ENCODE peak calls at places on chromosomes 12 and 14, in six cellular contexts. Q is left ventricle myocardium inferior, G is body of pancreas, K is adrenal gland, R is transverse colon, P is IMR-90. T is an unnamed sample.

GRCh38 chr12:69348162-69348938 is at the start of gene LYZ:
- DNase-seq in Q (no peak), G (no peak), K (no peak), R (peak; percentile 20), P (no peak), T (no peak)

GRCh38 chr14:55102141-55102547 is 26.9 kb upstream of the LGALS3 start:
- DNase-seq in Q (peak; percentile 73), G (peak; percentile 78), K (peak; percentile 72), R (peak; percentile 77), P (peak; percentile 96), T (no peak)

GRCh38 chr12:25997401-25997973 is 39.0 kb downstream of the RASSF8 start:
- DNase-seq in Q (no peak), G (no peak), K (no peak), R (no peak), P (peak; percentile 93), T (no peak)

GRCh38 chr12:130465626-130466025 is 127.9 kb downstream of the PIWIL1 start:
- DNase-seq in Q (no peak), G (no peak), K (no peak), R (no peak), P (no peak), T (no peak)

GRCh38 chr14:96639550-96639949 is 137.4 kb downstream of the PAPOLA start:
- DNase-seq in Q (no peak), G (no peak), K (no peak), R (no peak), P (no peak), T (no peak)

GRCh38 chr14:74065746-74066575 is 18.3 kb downstream of the ALDH6A1 start:
- DNase-seq in Q (no peak), G (no peak), K (no peak), R (no peak), P (peak; percentile 78), T (no peak)

GRCh38 chr12:92185052-92185451 is 39.4 kb upstream of the BTG1 start:
- DNase-seq in Q (no peak), G (no peak), K (no peak), R (no peak), P (no peak), T (no peak)

GRCh38 chr12:642633-643477 is 20.4 kb downstream of the NINJ2 start:
- DNase-seq in Q (peak; percentile 82), G (peak; percentile 80), K (peak; percentile 78), R (peak; percentile 84), P (peak; percentile 34), T (peak; percentile 74)

GRCh38 chr12:118706437-118706836 is 274.9 kb upstream of the SRRM4 start:
- DNase-seq in Q (no peak), G (no peak), K (no peak), R (no peak), P (no peak), T (no peak)

GRCh38 chr12:99918003-99918402 is 66.7 kb downstream of the ANKS1B start:
- DNase-seq in Q (no peak), G (no peak), K (no peak), R (no peak), P (no peak), T (no peak)

GRCh38 chr12:30978639-30979038 is 52.1 kb downstream of the TSPAN11 start:
- DNase-seq in Q (peak; percentile 77), G (no peak), K (no peak), R (no peak), P (no peak), T (no peak)

GRCh38 chr12:48925218-48925871 is at the start of gene FKBP11:
- DNase-seq in Q (peak; percentile 53), G (peak; percentile 71), K (peak; percentile 61), R (peak; percentile 78), P (peak; percentile 26), T (peak; percentile 25)

GRCh38 chr12:879641-880040 is 69.9 kb downstream of the RAD52 start:
- DNase-seq in Q (no peak), G (no peak), K (no peak), R (no peak), P (peak; percentile 86), T (no peak)

GRCh38 chr12:55847603-55848329 is 5.0 kb upstream of the MMP19 start:
- DNase-seq in Q (peak; percentile 89), G (peak; percentile 52), K (peak; percentile 92), R (peak; percentile 78), P (peak; percentile 100), T (no peak)

GRCh38 chr14:101476931-101477553 is 84.3 kb upstream of the DIO3 start:
- DNase-seq in Q (no peak), G (peak; percentile 86), K (peak; percentile 67), R (peak; percentile 73), P (no peak), T (peak; percentile 81)

GRCh38 chr12:45446013-45446412 is 230.1 kb downstream of the ANO6 start:
- DNase-seq in Q (no peak), G (no peak), K (no peak), R (no peak), P (no peak), T (no peak)

GRCh38 chr12:116539905-116540482 is 19.2 kb upstream of the MAP1LC3B2 start:
- DNase-seq in Q (peak; percentile 53), G (peak; percentile 59), K (no peak), R (peak; percentile 38), P (peak; percentile 72), T (peak; percentile 94)

GRCh38 chr14:88277205-88277604 is 45.9 kb downstream of the KCNK10 start:
- DNase-seq in Q (no peak), G (no peak), K (no peak), R (no peak), P (no peak), T (no peak)

GRCh38 chr14:88286309-88286708 is 36.8 kb downstream of the KCNK10 start:
- DNase-seq in Q (no peak), G (no peak), K (no peak), R (no peak), P (no peak), T (no peak)

GRCh38 chr14:88281447-88281846 is 41.6 kb downstream of the KCNK10 start:
- DNase-seq in Q (no peak), G (no peak), K (no peak), R (no peak), P (peak; percentile 5), T (no peak)
- H3K27ac ChIP-seq in Q (no peak overlapping the region), G (no peak overlapping the region), K (no peak overlapping the region), R (no peak overlapping the region), P (no peak overlapping the region), T (no peak overlapping the region)

DNA sequence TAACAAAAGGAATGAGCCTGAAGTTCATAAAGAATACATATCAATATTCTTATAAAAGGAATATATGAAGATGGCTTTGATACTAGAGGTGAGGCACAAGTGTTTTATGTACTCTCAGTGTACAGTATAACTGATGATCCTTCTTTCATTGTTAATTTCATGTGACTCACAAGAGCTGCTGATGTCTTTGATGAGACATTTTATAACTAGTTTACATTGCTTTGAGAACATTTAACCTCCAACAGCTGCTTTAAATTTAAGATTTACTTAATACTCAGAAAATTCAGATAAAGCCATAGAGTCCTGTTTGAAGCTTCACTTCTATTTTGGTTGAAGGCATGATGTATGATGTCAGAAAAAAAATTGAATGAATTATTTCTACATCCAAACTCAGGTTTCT is 59.8 kb downstream of the WASHC4 start:
- DNase-seq in Q (no peak), G (no peak), K (no peak), R (no peak), P (peak; percentile 53), T (no peak)
- H3K36me3 ChIP-seq in Q (peaks cover 82% of the 10 kb centered on the region), G (no peaks in the 10 kb centered on the region), K (no peaks in the 10 kb centered on the region), R (no peaks in the 10 kb centered on the region), P (peaks cover 23% of the 10 kb centered on the region), T (peaks cover 3% of the 10 kb centered on the region)

GRCh38 chr14:61477845-61478438 is 156.6 kb downstream of the PRKCH start:
- DNase-seq in Q (peak; percentile 79), G (peak; percentile 83), K (peak; percentile 91), R (peak; percentile 77), P (peak; percentile 60), T (no peak)

GRCh38 chr14:61475316-61475715 is 153.9 kb downstream of the PRKCH start:
- DNase-seq in Q (no peak), G (no peak), K (no peak), R (no peak), P (peak; percentile 84), T (no peak)

GRCh38 chr14:61476105-61476736 is 154.8 kb downstream of the PRKCH start:
- DNase-seq in Q (no peak), G (no peak), K (no peak), R (no peak), P (no peak), T (no peak)

GRCh38 chr14:61478971-61479473 is 157.6 kb downstream of the PRKCH start:
- DNase-seq in Q (no peak), G (no peak), K (no peak), R (no peak), P (no peak), T (no peak)

GRCh38 chr14:61476737-61477410 is 155.5 kb downstream of the PRKCH start:
- DNase-seq in Q (no peak), G (no peak), K (peak; percentile 73), R (peak; percentile 48), P (peak; percentile 99), T (no peak)
- H3K27ac ChIP-seq in Q (peak overlapping the region; percentile 90), G (peak overlapping the region; percentile 43), K (peak overlapping the region; percentile 95), R (peak overlapping the region; percentile 79), P (peak overlapping the region; percentile 100), T (no peak overlapping the region)

GRCh38 chr12:108832730-108833354 is 24.5 kb downstream of the SSH1 start:
- DNase-seq in Q (peak; percentile 20), G (no peak), K (peak; percentile 29), R (no peak), P (peak; percentile 91), T (no peak)
- H3K36me3 ChIP-seq in Q (peaks cover 29% of the 10 kb centered on the region), G (no peaks in the 10 kb centered on the region), K (no peaks in the 10 kb centered on the region), R (no peaks in the 10 kb centered on the region), P (peaks cover 49% of the 10 kb centered on the region), T (peaks cover 77% of the 10 kb centered on the region)

GRCh38 chr14:58299665-58300202 is 1.4 kb downstream of the ARID4A start:
- DNase-seq in Q (no peak), G (no peak), K (no peak), R (no peak), P (no peak), T (peak; percentile 19)
- H3K27ac ChIP-seq in Q (peak overlapping the region; percentile 98), G (peak overlapping the region; percentile 87), K (peak overlapping the region; percentile 91), R (peak overlapping the region; percentile 100), P (peak overlapping the region; percentile 66), T (peak overlapping the region; percentile 66)

GRCh38 chr14:95513261-95513660 is 3.2 kb downstream of the SYNE3 start:
- DNase-seq in Q (no peak), G (no peak), K (peak; percentile 8), R (no peak), P (no peak), T (no peak)
- H3K36me3 ChIP-seq in Q (no peaks in the 10 kb centered on the region), G (no peaks in the 10 kb centered on the region), K (no peaks in the 10 kb centered on the region), R (no peaks in the 10 kb centered on the region), P (no peaks in the 10 kb centered on the region), T (no peaks in the 10 kb centered on the region)